ENCODE peak calls at places on chromosomes 1 and 21, in five cellular contexts. T is PC-9, W is PC-3, P is fibroblast of the conjunctiva, X is T-helper 17 cell. O is an unnamed sample.

GRCh38 chr1:210496063-210496462 is 167.4 kb downstream of the HHAT start:
- DNase-seq in X (no peak), T (no peak), P (no peak), W (no peak), O (no peak)

GRCh38 chr1:25705699-25706098 is 89.1 kb downstream of the MAN1C1 start:
- DNase-seq in T (no peak), P (no peak), W (no peak), X (no peak), O (no peak)

GRCh38 chr1:169240449-169241242 is 127.0 kb downstream of the NME7 start:
- DNase-seq in X (no peak), W (peak), T (no peak), P (no peak), O (no peak)

GRCh38 chr1:151372411-151372934 is at the start of gene SELENBP1:
- DNase-seq in P (peak), X (no peak), T (no peak), W (peak), O (no peak)

GRCh38 chr1:56188216-56188615 is 391.1 kb downstream of the PLPP3 start:
- DNase-seq in X (no peak), T (no peak), W (no peak), P (no peak), O (no peak)

GRCh38 chr1:202642619-202643291 is 67.5 kb downstream of the SYT2 start:
- DNase-seq in T (no peak), P (no peak), W (no peak), X (no peak), O (no peak)

GRCh38 chr1:91685994-91686393 is 185.3 kb downstream of the CDC7 start:
- DNase-seq in T (no peak), X (no peak), P (no peak), W (peak), O (no peak)

GRCh38 chr1:183349201-183349711 is 68.9 kb downstream of the NMNAT2 start:
- DNase-seq in W (no peak), X (no peak), P (peak), T (no peak), O (no peak)

GRCh38 chr21:38402291-38402690 is 96.0 kb downstream of the ERG start:
- DNase-seq in T (no peak), W (no peak), X (no peak), P (no peak), O (no peak)

GRCh38 chr1:175355414-175355813 is 162.8 kb upstream of the KIAA0040 start:
- DNase-seq in P (no peak), X (no peak), T (no peak), W (no peak), O (no peak)

GRCh38 chr1:2409745-2410144 is 2.6 kb downstream of the PEX10 start:
- DNase-seq in T (no peak), W (no peak), P (no peak), X (no peak), O (no peak)

GRCh38 chr1:110229348-110230001 is 19.4 kb downstream of the KCNC4 start:
- DNase-seq in T (peak), X (no peak), P (no peak), W (no peak), O (no peak)

GRCh38 chr21:34593954-34594531 is 20.9 kb downstream of the RCAN1 start:
- DNase-seq in P (no peak), T (no peak), X (no peak), W (no peak), O (no peak)

GRCh38 chr1:67588186-67588865 is 96.7 kb upstream of the GADD45A start:
- DNase-seq in P (no peak), T (no peak), X (no peak), W (no peak), O (no peak)

GRCh38 chr1:26405281-26405915 is 5.2 kb upstream of the LIN28A start:
- DNase-seq in T (peak), W (peak), X (no peak), P (no peak), O (no peak)

O was measured in T-helper 22 cell.